ENCODE peak calls at places on chromosome 22, in seven cellular contexts. W is HCT116, E is lung, C is NT2/D1, V is stomach, O is PC-3, F is aorta. N is an unnamed sample. For H3K9me3 and H3K4me1, the result is how much of the 10 kb centered on the place peaks cover.

GRCh38 chr22:30838111-30838510 is 130.5 kb downstream of the MORC2 start:
- DNase-seq in F (no peak), V (no peak), O (peak), C (no peak), E (no peak), W (no peak), N (no peak)

GRCh38 chr22:48785792-48786678 is 1041.6 kb downstream of the BRD1 start:
- DNase-seq in F (no peak), O (no peak), W (no peak), E (peak), C (no peak), V (no peak), N (no peak)

GRCh38 chr22:45574069-45574703 is 71.5 kb downstream of the FBLN1 start:
- DNase-seq in F (peak), W (no peak), V (no peak), O (no peak), E (no peak), C (no peak), N (no peak)

GRCh38 chr22:20503816-20504215 is 3.6 kb upstream of the MED15 start:
- DNase-seq in W (no peak), V (no peak), E (no peak), C (no peak), O (peak), F (no peak), N (peak)

GRCh38 chr22:44005524-44005923 is 18.6 kb upstream of the PARVB start:
- DNase-seq in C (no peak), W (no peak), V (no peak), E (no peak), O (no peak), F (no peak), N (no peak)

GRCh38 chr22:20435436-20436308 is 2.0 kb downstream of the SCARF2 start:
- DNase-seq in C (no peak), W (no peak), V (no peak), O (no peak), E (no peak), F (peak), N (no peak)

GRCh38 chr22:39173050-39173706 is 20.7 kb upstream of the CBX7 start:
- DNase-seq in C (no peak), E (no peak), O (no peak), V (no peak), F (no peak), W (no peak), N (no peak)

GRCh38 chr22:23800297-23801237 is 13.8 kb downstream of the SMARCB1 start:
- DNase-seq in V (no peak), W (no peak), C (no peak), F (no peak), O (no peak), E (no peak), N (no peak)

GRCh38 chr22:48822278-48823233 is 1005.1 kb downstream of the BRD1 start:
- DNase-seq in O (no peak), W (no peak), F (no peak), C (no peak), V (no peak), E (no peak), N (no peak)

GRCh38 chr22:24137595-24137994 is 43.7 kb upstream of the SUSD2 start:
- DNase-seq in O (no peak), V (no peak), W (no peak), C (no peak), F (no peak), E (no peak), N (no peak)

GRCh38 chr22:39522567-39523300 is 2.4 kb downstream of the ATF4 start:
- DNase-seq in F (peak), C (no peak), E (no peak), W (no peak), V (peak), O (peak), N (no peak)

GRCh38 chr22:45709004-45709739 is 37.5 kb downstream of the ATXN10 start:
- DNase-seq in E (no peak), C (no peak), V (no peak), O (peak), F (no peak), W (no peak), N (peak)

GRCh38 chr22:44546686-44547310 is 48.8 kb upstream of the RTL6 start:
- DNase-seq in E (no peak), C (no peak), O (no peak), F (no peak), V (no peak), W (no peak), N (no peak)

GRCh38 chr22:45718391-45718790 is 46.8 kb downstream of the ATXN10 start:
- DNase-seq in W (no peak), V (no peak), F (no peak), C (no peak), E (no peak), O (no peak), N (no peak)

GRCh38 chr22:26777402-26777801 is 120.0 kb downstream of the MIAT start:
- DNase-seq in E (no peak), O (peak), C (peak), V (no peak), W (no peak), F (no peak), N (no peak)

GRCh38 chr22:47609653-47610052 is 847.2 kb downstream of the TBC1D22A start:
- DNase-seq in E (no peak), C (no peak), O (no peak), V (no peak), W (no peak), F (no peak), N (no peak)
- H3K9me3 ChIP-seq in E (under half), C (under half), O (under half), V (under half), W (under half), F (under half), N (under half)

GRCh38 chr22:42697542-42698013 is 23.1 kb downstream of the A4GALT start:
- DNase-seq in W (peak), E (no peak), F (peak), C (no peak), V (peak), O (peak), N (no peak)
- H3K4me1 ChIP-seq in W (under half), E (under half), F (under half), C (under half), V (under half), O (under half), N (under half)

DNA sequence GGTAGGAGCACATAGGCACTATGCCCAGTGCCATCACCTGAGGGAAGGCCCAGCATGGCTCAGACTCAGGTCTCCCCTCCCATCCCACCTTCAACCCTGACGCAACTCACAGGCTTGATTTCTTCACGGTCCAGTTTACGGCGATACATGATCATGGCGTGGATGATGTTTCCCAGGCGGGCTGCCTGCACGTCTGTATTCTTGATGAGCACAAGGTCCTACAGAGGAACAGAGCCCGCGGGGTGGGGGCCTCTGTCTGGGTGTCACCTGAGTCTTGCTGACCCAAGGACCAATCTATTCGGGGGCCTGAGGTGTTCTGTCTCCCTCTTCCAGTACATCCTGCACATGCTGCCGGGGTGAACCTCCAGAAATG is 3.9 kb downstream of the CPT1B start:
- DNase-seq in C (no peak), W (no peak), O (no peak), E (no peak), F (no peak), V (no peak), N (no peak)
- H3K9me3 ChIP-seq in C (under half), W (under half), O (under half), E (under half), F (under half), V (under half), N (under half)

GRCh38 chr22:37476389-37477329 is 9.5 kb downstream of the MFNG start:
- DNase-seq in V (no peak), F (no peak), E (no peak), O (no peak), C (no peak), W (no peak), N (no peak)

GRCh38 chr22:37481347-37481907 is 4.8 kb downstream of the MFNG start:
- DNase-seq in O (no peak), E (no peak), V (no peak), W (no peak), C (no peak), F (no peak), N (no peak)

GRCh38 chr22:37480387-37481346 is 5.5 kb downstream of the MFNG start:
- DNase-seq in C (no peak), F (no peak), W (no peak), V (no peak), E (no peak), O (no peak), N (no peak)

GRCh38 chr22:37482244-37482643 is 3.9 kb downstream of the MFNG start:
- DNase-seq in V (no peak), E (no peak), O (no peak), F (no peak), W (no peak), C (no peak), N (no peak)

GRCh38 chr22:37479196-37479595 is 7.0 kb downstream of the MFNG start:
- DNase-seq in E (no peak), W (no peak), O (no peak), C (no peak), F (no peak), V (no peak), N (no peak)
- H3K4me1 ChIP-seq in E (under half), W (under half), O (under half), C (under half), F (under half), V (under half), N (under half)

N was measured in A673.